ENCODE peak calls at places on chromosomes 2 and 18, in five cellular contexts. U is endothelial cell of umbilical vein, S is skeletal muscle cell, Y is kidney epithelial cell, P is right lobe of liver. J is an unnamed sample.

GRCh38 chr2:217797170-217797569 is 205.6 kb downstream of the TNS1 start:
- DNase-seq in U (no peak), S (no peak), Y (no peak), P (no peak), J (no peak)

GRCh38 chr2:241770936-241771285 is 5.7 kb upstream of the GAL3ST2 start:
- DNase-seq in U (no peak), S (no peak), Y (no peak), P (no peak), J (no peak)

GRCh38 chr2:217903859-217904613 is 98.8 kb downstream of the TNS1 start:
- DNase-seq in U (peak), S (no peak), Y (no peak), P (peak), J (no peak)

GRCh38 chr18:35714539-35714938 is 133.0 kb downstream of the GALNT1 start:
- DNase-seq in U (no peak), S (no peak), Y (no peak), P (no peak), J (no peak)

GRCh38 chr2:197296861-197297260 is 13.7 kb downstream of the ANKRD44 start:
- DNase-seq in U (no peak), S (no peak), Y (no peak), P (no peak), J (no peak)

GRCh38 chr2:110206056-110206455 is 1.2 kb upstream of the NPHP1 start:
- DNase-seq in U (no peak), S (no peak), Y (no peak), P (no peak), J (no peak)

GRCh38 chr2:229713371-229714079 is 830 bp downstream of the DNER start:
- DNase-seq in U (no peak), S (no peak), Y (no peak), P (no peak), J (no peak)

GRCh38 chr2:140586379-140586778 is 1544.4 kb downstream of the LRP1B start:
- DNase-seq in U (peak), S (no peak), Y (no peak), P (peak), J (no peak)

GRCh38 chr2:113965644-113966043 is 75.8 kb downstream of the ACTR3 start:
- DNase-seq in U (peak), S (no peak), Y (no peak), P (no peak), J (peak)

GRCh38 chr2:96197541-96198255 is 10.9 kb downstream of the STARD7 start:
- DNase-seq in U (no peak), S (no peak), Y (no peak), P (no peak), J (no peak)

GRCh38 chr2:129255610-129256313 is 723.7 kb upstream of the RAB6C start:
- DNase-seq in U (no peak), S (no peak), Y (no peak), P (no peak), J (no peak)

GRCh38 chr2:26770986-26771586 is 7.0 kb downstream of the SLC35F6 start:
- DNase-seq in U (peak), S (peak), Y (no peak), P (peak), J (no peak)

GRCh38 chr2:159564081-159564480 is 52.3 kb downstream of the BAZ2B start:
- DNase-seq in U (no peak), S (no peak), Y (no peak), P (no peak), J (no peak)

GRCh38 chr18:35696307-35696706 is 114.8 kb downstream of the GALNT1 start:
- DNase-seq in U (no peak), S (no peak), Y (no peak), P (no peak), J (no peak)

GRCh38 chr2:222879602-222879933 is 18.7 kb downstream of the ACSL3 start:
- DNase-seq in U (no peak), S (no peak), Y (no peak), P (no peak), J (no peak)

GRCh38 chr18:63152791-63153190 is 166.8 kb downstream of the BCL2 start:
- DNase-seq in U (no peak), S (no peak), Y (no peak), P (no peak), J (no peak)

GRCh38 chr18:13377496-13377895 is 158.9 kb downstream of the LDLRAD4 start:
- DNase-seq in U (no peak), S (no peak), Y (peak), P (no peak), J (no peak)

GRCh38 chr2:85511008-85511895 is 27.7 kb upstream of the MAT2A start:
- DNase-seq in U (peak), S (no peak), Y (no peak), P (no peak), J (no peak)

GRCh38 chr2:50963734-50964133 is 68.2 kb downstream of the NRXN1 start:
- DNase-seq in U (no peak), S (no peak), Y (no peak), P (no peak), J (no peak)